ENCODE peak calls at places on chromosome 22, in six cellular contexts. O is activated naive CD8-positive, alpha-beta T cell treated with anti-CD3 and anti-CD28 coated beads, Interleukin-2, amount 50 U/mL, for 24 hours; A is H7; J is HT-29; Y is cardiac fibroblast; R is stimulated activated CD4-positive, alpha-beta T cell treated with anti-CD3 and anti-CD28 coated beads, Interleukin-2, amount 100 ng/mL, for 24 hours. T is an unnamed sample.

GRCh38 chr22:33515733-33516297 is 404.5 kb downstream of the LARGE1 start:
- DNase-seq in O (no peak), R (no peak), A (no peak), J (peak), Y (no peak), T (no peak)

GRCh38 chr22:39233736-39234120 is 11.1 kb downstream of the PDGFB start:
- DNase-seq in Y (no peak), O (no peak), R (no peak), J (no peak), A (peak), T (peak)

GRCh38 chr22:20044495-20045151 is 23.7 kb downstream of the TANGO2 start:
- DNase-seq in O (no peak), Y (no peak), A (no peak), R (no peak), J (no peak), T (no peak)

GRCh38 chr22:41435560-41435959 is 11.0 kb downstream of the TOB2 start:
- DNase-seq in R (no peak), O (no peak), A (no peak), Y (no peak), J (no peak), T (no peak)

GRCh38 chr22:44924724-44925123 is 85.1 kb downstream of the PHF21B start:
- DNase-seq in O (no peak), A (no peak), R (no peak), Y (no peak), J (no peak), T (no peak)

GRCh38 chr22:40654522-40655167 is 18.1 kb upstream of the MRTFA start:
- DNase-seq in J (peak), R (no peak), O (no peak), Y (peak), A (peak), T (peak)

GRCh38 chr22:36191106-36191836 is 10.3 kb downstream of the APOL4 start:
- DNase-seq in Y (peak), J (no peak), R (no peak), O (no peak), A (no peak), T (no peak)

GRCh38 chr22:19968450-19968891 is 26.9 kb upstream of the TXNRD2 start:
- DNase-seq in O (no peak), Y (no peak), R (no peak), J (no peak), A (no peak), T (no peak)

GRCh38 chr22:23058481-23059336 is 11.6 kb upstream of the GNAZ start:
- DNase-seq in Y (no peak), R (no peak), O (no peak), A (peak), J (no peak), T (no peak)

GRCh38 chr22:46791201-46791731 is 28.8 kb downstream of the TBC1D22A start:
- DNase-seq in O (peak), J (no peak), R (peak), Y (peak), A (no peak), T (no peak)

GRCh38 chr22:43289551-43289963 is 53.6 kb downstream of the SCUBE1 start:
- DNase-seq in Y (no peak), R (no peak), J (no peak), A (no peak), O (no peak), T (no peak)

T was measured in iPS-NIHi11.